ENCODE peak calls at places on chromosomes 1 and 21, in nine cellular contexts. M is GM23248, D is GM23338, Q is neural progenitor cell, B is PC-3, K is OCI-LY7, N is MM.1S, X is SK-N-SH, E is HCT116. R is an unnamed sample.
A peak's percentile ranks its signal among the peaks of the same experiment; 100 is the strongest.

GRCh38 chr1:212624976-212625501 is 16.5 kb downstream of the ATF3 start:
- DNase-seq in M (no peak), D (no peak), Q (no peak), B (no peak), K (no peak), N (no peak), X (no peak), E (no peak), R (no peak)

GRCh38 chr1:154998818-154999650 is 3.6 kb upstream of the ZBTB7B start:
- DNase-seq in M (peak; percentile 81), D (peak; percentile 94), Q (peak; percentile 84), B (peak; percentile 77), K (peak; percentile 88), N (peak; percentile 92), X (peak; percentile 78), E (peak; percentile 79), R (peak; percentile 78)

GRCh38 chr1:207454046-207454964 is at the start of gene CR2:
- DNase-seq in M (peak; percentile 22), D (peak; percentile 93), Q (peak; percentile 81), B (no peak), K (peak; percentile 86), N (peak; percentile 94), X (peak; percentile 23), E (peak; percentile 47), R (peak; percentile 74)

GRCh38 chr21:34004984-34005383 is 68.4 kb upstream of the MRPS6 start:
- DNase-seq in M (no peak), D (no peak), Q (no peak), B (no peak), K (no peak), N (no peak), X (no peak), E (no peak), R (no peak)

GRCh38 chr1:58881471-58881994 is 97.7 kb upstream of the JUN start:
- DNase-seq in M (peak; percentile 79), D (no peak), Q (no peak), B (peak; percentile 91), K (no peak), N (no peak), X (no peak), E (peak; percentile 57), R (peak; percentile 86)

GRCh38 chr1:43232482-43232881 is 37.3 kb upstream of the TMEM125 start:
- DNase-seq in M (peak; percentile 30), D (no peak), Q (no peak), B (no peak), K (no peak), N (no peak), X (no peak), E (no peak), R (no peak)

GRCh38 chr1:100511058-100511457 is 26.9 kb upstream of the GPR88 start:
- DNase-seq in M (no peak), D (no peak), Q (no peak), B (no peak), K (no peak), N (no peak), X (no peak), E (no peak), R (no peak)

GRCh38 chr1:19759740-19760089 is 40.0 kb downstream of the TMCO4 start:
- DNase-seq in M (peak; percentile 66), D (no peak), Q (no peak), B (peak; percentile 46), K (no peak), N (no peak), X (no peak), E (peak; percentile 35), R (peak; percentile 31)

GRCh38 chr1:246447501-246447900 is 59.6 kb downstream of the SMYD3 start:
- DNase-seq in M (peak; percentile 40), D (no peak), Q (no peak), B (no peak), K (no peak), N (no peak), X (no peak), E (no peak), R (no peak)

GRCh38 chr1:965526-966134 is 652 bp upstream of the PLEKHN1 start:
- DNase-seq in M (no peak), D (no peak), Q (no peak), B (no peak), K (no peak), N (no peak), X (no peak), E (no peak), R (no peak)

DNA sequence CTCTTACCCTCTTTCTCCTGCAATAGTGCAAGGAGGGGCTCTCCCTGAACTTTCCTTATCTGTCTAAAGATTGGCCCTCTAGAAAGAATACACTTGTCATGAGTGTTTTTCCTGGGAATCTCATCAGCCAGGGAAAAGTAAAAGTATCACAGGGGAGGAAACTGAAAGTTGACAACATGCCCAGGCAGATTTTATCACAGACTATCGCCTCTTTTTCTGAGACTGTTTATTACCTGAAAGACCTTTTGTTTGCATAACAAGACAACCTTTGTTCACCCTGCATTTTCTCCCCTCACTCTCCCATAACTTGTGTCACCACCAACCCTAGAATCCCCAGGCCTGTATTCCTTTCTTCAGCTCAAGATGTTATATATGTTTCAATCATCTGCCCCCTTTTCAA is 794.7 kb upstream of the ADAMTS5 start:
- DNase-seq in M (no peak), D (no peak), Q (no peak), B (no peak), K (no peak), N (no peak), X (no peak), E (no peak), R (no peak)
- TF ChIP-seq EZH2phosphoT487 in M (no peak), D (no peak), Q (no peak), B (no peak), K (no peak), N (no peak), X (no peak), E (no peak), R (no peak)

GRCh38 chr1:9721606-9722377 is 70.3 kb downstream of the PIK3CD start:
- DNase-seq in M (peak; percentile 30), D (peak; percentile 86), Q (peak; percentile 77), B (peak; percentile 32), K (peak; percentile 78), N (peak; percentile 46), X (peak; percentile 87), E (no peak), R (peak; percentile 32)

GRCh38 chr1:9723068-9723805 is 71.7 kb downstream of the PIK3CD start:
- DNase-seq in M (no peak), D (no peak), Q (no peak), B (no peak), K (no peak), N (no peak), X (no peak), E (no peak), R (peak; percentile 2)

GRCh38 chr1:9723926-9724325 is 72.4 kb downstream of the PIK3CD start:
- DNase-seq in M (no peak), D (no peak), Q (no peak), B (no peak), K (no peak), N (no peak), X (no peak), E (no peak), R (no peak)

GRCh38 chr1:9720785-9721605 is 69.5 kb downstream of the PIK3CD start:
- DNase-seq in M (no peak), D (no peak), Q (no peak), B (no peak), K (no peak), N (no peak), X (no peak), E (no peak), R (no peak)

GRCh38 chr1:9722378-9722749 is 70.8 kb downstream of the PIK3CD start:
- DNase-seq in M (no peak), D (no peak), Q (no peak), B (no peak), K (no peak), N (no peak), X (no peak), E (no peak), R (no peak)
- H3K4me1 ChIP-seq in M (peaks cover 9% of the 10 kb centered on the region), D (peaks cover 7% of the 10 kb centered on the region), Q (no peaks in the 10 kb centered on the region), B (peaks cover 18% of the 10 kb centered on the region), K (peaks cover 23% of the 10 kb centered on the region), N (peaks cover 14% of the 10 kb centered on the region), X (peaks cover 2% of the 10 kb centered on the region), E (peaks cover 10% of the 10 kb centered on the region), R (no peaks in the 10 kb centered on the region)

GRCh38 chr1:31687601-31688000 is 16.2 kb downstream of the COL16A1 start:
- DNase-seq in M (no peak), D (no peak), Q (no peak), B (no peak), K (no peak), N (no peak), X (no peak), E (no peak), R (no peak)

GRCh38 chr1:31689821-31690220 is 14.0 kb downstream of the COL16A1 start:
- DNase-seq in M (peak; percentile 98), D (no peak), Q (no peak), B (peak; percentile 92), K (no peak), N (no peak), X (no peak), E (peak; percentile 67), R (peak; percentile 39)

GRCh38 chr1:31690921-31691320 is 12.9 kb downstream of the COL16A1 start:
- DNase-seq in M (no peak), D (no peak), Q (no peak), B (no peak), K (no peak), N (no peak), X (no peak), E (no peak), R (no peak)

GRCh38 chr1:31688233-31688918 is 15.4 kb downstream of the COL16A1 start:
- DNase-seq in M (no peak), D (no peak), Q (no peak), B (no peak), K (no peak), N (no peak), X (no peak), E (no peak), R (no peak)

DNA sequence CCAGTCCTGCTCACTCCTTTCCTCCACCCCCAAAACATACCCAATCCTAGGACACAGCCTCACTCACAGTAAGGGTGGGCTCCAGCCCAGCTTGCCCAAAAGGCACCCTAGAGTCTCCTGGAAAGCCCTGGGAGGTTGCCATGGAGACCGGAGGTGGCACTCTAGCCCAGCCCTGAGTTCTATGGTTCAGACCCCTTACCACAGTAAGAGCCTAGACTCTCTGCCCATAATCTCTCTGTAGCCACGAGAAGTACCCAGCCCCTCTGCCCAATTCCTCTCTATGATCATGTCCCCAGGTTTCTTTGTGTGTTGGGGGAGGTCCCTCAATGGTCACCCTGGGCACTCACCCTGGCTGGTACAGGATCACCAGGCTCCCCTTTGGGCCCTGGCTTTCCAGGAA is 14.4 kb downstream of the COL16A1 start:
- DNase-seq in M (no peak), D (no peak), Q (peak; percentile 53), B (no peak), K (no peak), N (no peak), X (no peak), E (no peak), R (no peak)
- H3K4me2 ChIP-seq in M (peak overlapping the region; percentile 68), D (no peak overlapping the region), Q (peak overlapping the region; percentile 35), B (peak overlapping the region; percentile 70), K (no peak overlapping the region), N (no peak overlapping the region), X (peak overlapping the region; percentile 76), E (peak overlapping the region; percentile 80), R (no peak overlapping the region)

DNA sequence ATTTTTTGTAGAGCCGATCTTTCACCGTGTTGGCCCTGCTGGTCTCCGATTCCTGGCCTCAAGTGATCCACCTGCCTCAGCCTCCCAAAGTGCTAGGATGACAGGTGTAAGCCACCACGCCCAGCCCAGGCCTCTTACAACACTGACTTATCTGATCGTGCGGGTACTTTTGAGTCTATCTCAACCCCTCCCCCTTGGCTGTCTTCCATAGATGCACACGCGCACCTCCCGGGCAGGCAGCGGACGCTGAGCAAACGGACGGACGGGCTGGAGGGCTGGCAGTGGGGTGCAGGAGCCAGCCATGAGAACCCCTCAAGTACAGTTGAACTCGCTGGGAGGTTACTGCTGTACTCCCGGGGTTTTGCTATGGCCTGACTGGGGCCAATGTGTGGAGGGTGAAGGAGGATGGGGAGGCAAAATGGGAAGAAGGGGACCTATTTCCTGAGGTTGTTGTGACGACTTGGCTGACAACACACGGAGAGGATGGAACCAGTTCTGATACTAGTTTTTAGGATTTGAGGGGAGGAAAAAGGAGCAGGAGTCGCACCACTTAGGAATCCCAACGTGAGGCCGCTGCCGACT is 959 bp downstream of the CD58 start:
- DNase-seq in M (peak; percentile 21), D (peak; percentile 35), Q (peak; percentile 20), B (peak; percentile 66), K (no peak), N (no peak), X (no peak), E (peak; percentile 27), R (peak; percentile 73)
- TF ChIP-seq EZH2phosphoT487 in M (no peak), D (no peak), Q (no peak), B (no peak), K (no peak), N (no peak), X (no peak), E (no peak), R (no peak)